ENCODE peak calls at places on chromosome 18, in nine cellular contexts. One of them, this sample, is unnamed.

GRCh38 chr18:9417081-9417841 is 58.1 kb upstream of the RALBP1 start:
- DNase-seq in H4: no peak
- DNase-seq in effector memory CD4-positive, alpha-beta T cell: no peak
- DNase-seq in iris pigment epithelial cell: peak
- DNase-seq in astrocyte of the cerebellum: peak
- DNase-seq in RPMI7951: peak
- DNase-seq in GOT3: no peak
- DNase-seq in activated CD8-positive, alpha-beta memory T cell treated with anti-CD3 and anti-CD28 coated beads for 4 hours: no peak
- DNase-seq in upper lobe of right lung: no peak
- DNase-seq in this sample: peak

GRCh38 chr18:22309191-22309590 is 108.5 kb downstream of the CTAGE1 start:
- DNase-seq in RPMI7951: peak
- DNase-seq in effector memory CD4-positive, alpha-beta T cell: no peak
- DNase-seq in iris pigment epithelial cell: peak
- DNase-seq in upper lobe of right lung: no peak
- DNase-seq in activated CD8-positive, alpha-beta memory T cell treated with anti-CD3 and anti-CD28 coated beads for 4 hours: no peak
- DNase-seq in GOT3: no peak
- DNase-seq in H4: no peak
- DNase-seq in astrocyte of the cerebellum: no peak
- DNase-seq in this sample: no peak

GRCh38 chr18:7950380-7951143 is 383.4 kb downstream of the PTPRM start:
- DNase-seq in GOT3: no peak
- DNase-seq in RPMI7951: peak
- DNase-seq in upper lobe of right lung: no peak
- DNase-seq in activated CD8-positive, alpha-beta memory T cell treated with anti-CD3 and anti-CD28 coated beads for 4 hours: no peak
- DNase-seq in H4: peak
- DNase-seq in effector memory CD4-positive, alpha-beta T cell: no peak
- DNase-seq in astrocyte of the cerebellum: no peak
- DNase-seq in iris pigment epithelial cell: peak
- DNase-seq in this sample: no peak

GRCh38 chr18:24704921-24705620 is 244.6 kb downstream of the HRH4 start:
- DNase-seq in H4: peak
- DNase-seq in effector memory CD4-positive, alpha-beta T cell: no peak
- DNase-seq in GOT3: no peak
- DNase-seq in upper lobe of right lung: no peak
- DNase-seq in RPMI7951: peak
- DNase-seq in astrocyte of the cerebellum: peak
- DNase-seq in activated CD8-positive, alpha-beta memory T cell treated with anti-CD3 and anti-CD28 coated beads for 4 hours: no peak
- DNase-seq in iris pigment epithelial cell: no peak
- DNase-seq in this sample: peak

GRCh38 chr18:54529444-54529843 is 61.6 kb upstream of the DYNAP start:
- DNase-seq in RPMI7951: no peak
- DNase-seq in iris pigment epithelial cell: no peak
- DNase-seq in effector memory CD4-positive, alpha-beta T cell: no peak
- DNase-seq in astrocyte of the cerebellum: no peak
- DNase-seq in activated CD8-positive, alpha-beta memory T cell treated with anti-CD3 and anti-CD28 coated beads for 4 hours: no peak
- DNase-seq in H4: no peak
- DNase-seq in GOT3: no peak
- DNase-seq in upper lobe of right lung: no peak
- DNase-seq in this sample: no peak

GRCh38 chr18:79442508-79443221 is 46.9 kb downstream of the NFATC1 start:
- DNase-seq in upper lobe of right lung: no peak
- DNase-seq in iris pigment epithelial cell: no peak
- DNase-seq in H4: no peak
- DNase-seq in effector memory CD4-positive, alpha-beta T cell: no peak
- DNase-seq in activated CD8-positive, alpha-beta memory T cell treated with anti-CD3 and anti-CD28 coated beads for 4 hours: no peak
- DNase-seq in astrocyte of the cerebellum: no peak
- DNase-seq in GOT3: no peak
- DNase-seq in RPMI7951: no peak
- DNase-seq in this sample: no peak

GRCh38 chr18:62744076-62744705 is 28.9 kb downstream of the PHLPP1 start:
- DNase-seq in RPMI7951: no peak
- DNase-seq in GOT3: no peak
- DNase-seq in H4: no peak
- DNase-seq in astrocyte of the cerebellum: peak
- DNase-seq in activated CD8-positive, alpha-beta memory T cell treated with anti-CD3 and anti-CD28 coated beads for 4 hours: no peak
- DNase-seq in upper lobe of right lung: no peak
- DNase-seq in iris pigment epithelial cell: peak
- DNase-seq in effector memory CD4-positive, alpha-beta T cell: no peak
- DNase-seq in this sample: no peak

GRCh38 chr18:51107594-51108305 is 77.7 kb downstream of the SMAD4 start:
- DNase-seq in GOT3: no peak
- DNase-seq in activated CD8-positive, alpha-beta memory T cell treated with anti-CD3 and anti-CD28 coated beads for 4 hours: no peak
- DNase-seq in RPMI7951: no peak
- DNase-seq in upper lobe of right lung: no peak
- DNase-seq in effector memory CD4-positive, alpha-beta T cell: no peak
- DNase-seq in astrocyte of the cerebellum: no peak
- DNase-seq in iris pigment epithelial cell: peak
- DNase-seq in H4: no peak
- DNase-seq in this sample: no peak

GRCh38 chr18:79973517-79973916 is 9.1 kb downstream of the HSBP1L1 start:
- DNase-seq in activated CD8-positive, alpha-beta memory T cell treated with anti-CD3 and anti-CD28 coated beads for 4 hours: no peak
- DNase-seq in RPMI7951: no peak
- DNase-seq in GOT3: no peak
- DNase-seq in astrocyte of the cerebellum: no peak
- DNase-seq in H4: no peak
- DNase-seq in effector memory CD4-positive, alpha-beta T cell: no peak
- DNase-seq in iris pigment epithelial cell: no peak
- DNase-seq in upper lobe of right lung: no peak
- DNase-seq in this sample: no peak

GRCh38 chr18:71831039-71831438 is 713.1 kb downstream of the CBLN2 start:
- DNase-seq in H4: peak
- DNase-seq in iris pigment epithelial cell: peak
- DNase-seq in upper lobe of right lung: no peak
- DNase-seq in effector memory CD4-positive, alpha-beta T cell: no peak
- DNase-seq in activated CD8-positive, alpha-beta memory T cell treated with anti-CD3 and anti-CD28 coated beads for 4 hours: no peak
- DNase-seq in astrocyte of the cerebellum: peak
- DNase-seq in RPMI7951: no peak
- DNase-seq in GOT3: no peak
- DNase-seq in this sample: no peak

GRCh38 chr18:9992988-9993845 is 79.4 kb downstream of the VAPA start:
- DNase-seq in GOT3: no peak
- DNase-seq in effector memory CD4-positive, alpha-beta T cell: no peak
- DNase-seq in iris pigment epithelial cell: no peak
- DNase-seq in upper lobe of right lung: no peak
- DNase-seq in activated CD8-positive, alpha-beta memory T cell treated with anti-CD3 and anti-CD28 coated beads for 4 hours: no peak
- DNase-seq in H4: no peak
- DNase-seq in astrocyte of the cerebellum: no peak
- DNase-seq in RPMI7951: no peak
- DNase-seq in this sample: no peak

GRCh38 chr18:39675358-39675757 is 2109.8 kb upstream of the CELF4 start:
- DNase-seq in H4: peak
- DNase-seq in astrocyte of the cerebellum: peak
- DNase-seq in GOT3: no peak
- DNase-seq in RPMI7951: peak
- DNase-seq in effector memory CD4-positive, alpha-beta T cell: no peak
- DNase-seq in iris pigment epithelial cell: peak
- DNase-seq in activated CD8-positive, alpha-beta memory T cell treated with anti-CD3 and anti-CD28 coated beads for 4 hours: no peak
- DNase-seq in upper lobe of right lung: no peak
- DNase-seq in this sample: peak

GRCh38 chr18:33264566-33264965 is 176.0 kb downstream of the CCDC178 start:
- DNase-seq in H4: no peak
- DNase-seq in effector memory CD4-positive, alpha-beta T cell: no peak
- DNase-seq in iris pigment epithelial cell: peak
- DNase-seq in upper lobe of right lung: no peak
- DNase-seq in RPMI7951: no peak
- DNase-seq in GOT3: no peak
- DNase-seq in activated CD8-positive, alpha-beta memory T cell treated with anti-CD3 and anti-CD28 coated beads for 4 hours: no peak
- DNase-seq in astrocyte of the cerebellum: no peak
- DNase-seq in this sample: no peak

GRCh38 chr18:58186258-58186948 is 142.4 kb downstream of the NEDD4L start:
- DNase-seq in effector memory CD4-positive, alpha-beta T cell: no peak
- DNase-seq in GOT3: no peak
- DNase-seq in astrocyte of the cerebellum: no peak
- DNase-seq in upper lobe of right lung: no peak
- DNase-seq in RPMI7951: peak
- DNase-seq in H4: peak
- DNase-seq in activated CD8-positive, alpha-beta memory T cell treated with anti-CD3 and anti-CD28 coated beads for 4 hours: no peak
- DNase-seq in iris pigment epithelial cell: peak
- DNase-seq in this sample: peak

GRCh38 chr18:42074704-42075103 is 119.7 kb downstream of the PIK3C3 start:
- DNase-seq in iris pigment epithelial cell: no peak
- DNase-seq in H4: no peak
- DNase-seq in RPMI7951: no peak
- DNase-seq in effector memory CD4-positive, alpha-beta T cell: no peak
- DNase-seq in astrocyte of the cerebellum: no peak
- DNase-seq in GOT3: no peak
- DNase-seq in activated CD8-positive, alpha-beta memory T cell treated with anti-CD3 and anti-CD28 coated beads for 4 hours: no peak
- DNase-seq in upper lobe of right lung: no peak
- DNase-seq in this sample: no peak

GRCh38 chr18:79393626-79394401 is 1.9 kb upstream of the NFATC1 start:
- DNase-seq in iris pigment epithelial cell: peak
- DNase-seq in upper lobe of right lung: peak
- DNase-seq in GOT3: peak
- DNase-seq in astrocyte of the cerebellum: peak
- DNase-seq in H4: peak
- DNase-seq in activated CD8-positive, alpha-beta memory T cell treated with anti-CD3 and anti-CD28 coated beads for 4 hours: no peak
- DNase-seq in effector memory CD4-positive, alpha-beta T cell: no peak
- DNase-seq in RPMI7951: peak
- DNase-seq in this sample: peak

GRCh38 chr18:23689031-23689615 is at the start of gene LAMA3:
- DNase-seq in RPMI7951: peak
- DNase-seq in activated CD8-positive, alpha-beta memory T cell treated with anti-CD3 and anti-CD28 coated beads for 4 hours: no peak
- DNase-seq in iris pigment epithelial cell: peak
- DNase-seq in H4: no peak
- DNase-seq in astrocyte of the cerebellum: no peak
- DNase-seq in effector memory CD4-positive, alpha-beta T cell: peak
- DNase-seq in GOT3: no peak
- DNase-seq in upper lobe of right lung: peak
- DNase-seq in this sample: peak

GRCh38 chr18:66635342-66635741 is 31.5 kb upstream of the CDH19 start:
- DNase-seq in iris pigment epithelial cell: no peak
- DNase-seq in RPMI7951: no peak
- DNase-seq in H4: no peak
- DNase-seq in astrocyte of the cerebellum: no peak
- DNase-seq in effector memory CD4-positive, alpha-beta T cell: no peak
- DNase-seq in GOT3: no peak
- DNase-seq in activated CD8-positive, alpha-beta memory T cell treated with anti-CD3 and anti-CD28 coated beads for 4 hours: no peak
- DNase-seq in upper lobe of right lung: no peak
- DNase-seq in this sample: no peak

GRCh38 chr18:62576858-62577512 is 54.2 kb downstream of the ZCCHC2 start:
- DNase-seq in effector memory CD4-positive, alpha-beta T cell: no peak
- DNase-seq in GOT3: no peak
- DNase-seq in astrocyte of the cerebellum: no peak
- DNase-seq in upper lobe of right lung: no peak
- DNase-seq in iris pigment epithelial cell: no peak
- DNase-seq in RPMI7951: no peak
- DNase-seq in activated CD8-positive, alpha-beta memory T cell treated with anti-CD3 and anti-CD28 coated beads for 4 hours: no peak
- DNase-seq in H4: no peak
- DNase-seq in this sample: no peak

GRCh38 chr18:75784413-75784812 is 356.9 kb upstream of the SMIM21 start:
- DNase-seq in RPMI7951: peak
- DNase-seq in effector memory CD4-positive, alpha-beta T cell: no peak
- DNase-seq in H4: no peak
- DNase-seq in GOT3: no peak
- DNase-seq in iris pigment epithelial cell: no peak
- DNase-seq in astrocyte of the cerebellum: no peak
- DNase-seq in upper lobe of right lung: no peak
- DNase-seq in activated CD8-positive, alpha-beta memory T cell treated with anti-CD3 and anti-CD28 coated beads for 4 hours: no peak
- DNase-seq in this sample: peak

GRCh38 chr18:10085405-10085804 is 171.6 kb downstream of the VAPA start:
- DNase-seq in RPMI7951: peak
- DNase-seq in effector memory CD4-positive, alpha-beta T cell: no peak
- DNase-seq in iris pigment epithelial cell: peak
- DNase-seq in GOT3: no peak
- DNase-seq in upper lobe of right lung: no peak
- DNase-seq in astrocyte of the cerebellum: no peak
- DNase-seq in H4: no peak
- DNase-seq in activated CD8-positive, alpha-beta memory T cell treated with anti-CD3 and anti-CD28 coated beads for 4 hours: no peak
- DNase-seq in this sample: peak

GRCh38 chr18:10291568-10291981 is 162.9 kb upstream of the APCDD1 start:
- DNase-seq in effector memory CD4-positive, alpha-beta T cell: no peak
- DNase-seq in RPMI7951: no peak
- DNase-seq in astrocyte of the cerebellum: no peak
- DNase-seq in iris pigment epithelial cell: no peak
- DNase-seq in GOT3: no peak
- DNase-seq in upper lobe of right lung: no peak
- DNase-seq in H4: no peak
- DNase-seq in activated CD8-positive, alpha-beta memory T cell treated with anti-CD3 and anti-CD28 coated beads for 4 hours: no peak
- DNase-seq in this sample: no peak

GRCh38 chr18:65073060-65073550 is 677.7 kb upstream of the CDH7 start:
- DNase-seq in RPMI7951: no peak
- DNase-seq in effector memory CD4-positive, alpha-beta T cell: no peak
- DNase-seq in activated CD8-positive, alpha-beta memory T cell treated with anti-CD3 and anti-CD28 coated beads for 4 hours: no peak
- DNase-seq in upper lobe of right lung: no peak
- DNase-seq in H4: no peak
- DNase-seq in iris pigment epithelial cell: no peak
- DNase-seq in astrocyte of the cerebellum: no peak
- DNase-seq in GOT3: no peak
- DNase-seq in this sample: no peak

GRCh38 chr18:80096032-80096565 is 13.0 kb upstream of the ADNP2 start:
- DNase-seq in effector memory CD4-positive, alpha-beta T cell: no peak
- DNase-seq in iris pigment epithelial cell: no peak
- DNase-seq in activated CD8-positive, alpha-beta memory T cell treated with anti-CD3 and anti-CD28 coated beads for 4 hours: no peak
- DNase-seq in RPMI7951: no peak
- DNase-seq in H4: no peak
- DNase-seq in upper lobe of right lung: no peak
- DNase-seq in astrocyte of the cerebellum: no peak
- DNase-seq in GOT3: no peak
- DNase-seq in this sample: no peak

GRCh38 chr18:3449702-3450357 is at the start of gene TGIF1:
- DNase-seq in upper lobe of right lung: peak
- DNase-seq in effector memory CD4-positive, alpha-beta T cell: peak
- DNase-seq in GOT3: peak
- DNase-seq in H4: peak
- DNase-seq in iris pigment epithelial cell: peak
- DNase-seq in RPMI7951: peak
- DNase-seq in activated CD8-positive, alpha-beta memory T cell treated with anti-CD3 and anti-CD28 coated beads for 4 hours: peak
- DNase-seq in astrocyte of the cerebellum: no peak
- DNase-seq in this sample: peak

GRCh38 chr18:58268849-58269248 is 224.8 kb downstream of the NEDD4L start:
- DNase-seq in effector memory CD4-positive, alpha-beta T cell: no peak
- DNase-seq in RPMI7951: peak
- DNase-seq in activated CD8-positive, alpha-beta memory T cell treated with anti-CD3 and anti-CD28 coated beads for 4 hours: no peak
- DNase-seq in GOT3: no peak
- DNase-seq in iris pigment epithelial cell: peak
- DNase-seq in upper lobe of right lung: no peak
- DNase-seq in H4: no peak
- DNase-seq in astrocyte of the cerebellum: no peak
- DNase-seq in this sample: peak

GRCh38 chr18:9092665-9093064 is 9.8 kb upstream of the NDUFV2 start:
- DNase-seq in RPMI7951: peak
- DNase-seq in GOT3: no peak
- DNase-seq in effector memory CD4-positive, alpha-beta T cell: no peak
- DNase-seq in iris pigment epithelial cell: peak
- DNase-seq in H4: no peak
- DNase-seq in astrocyte of the cerebellum: no peak
- DNase-seq in activated CD8-positive, alpha-beta memory T cell treated with anti-CD3 and anti-CD28 coated beads for 4 hours: no peak
- DNase-seq in upper lobe of right lung: no peak
- DNase-seq in this sample: no peak

GRCh38 chr18:36402765-36403396 is 105.4 kb downstream of the FHOD3 start:
- DNase-seq in GOT3: no peak
- DNase-seq in iris pigment epithelial cell: no peak
- DNase-seq in activated CD8-positive, alpha-beta memory T cell treated with anti-CD3 and anti-CD28 coated beads for 4 hours: no peak
- DNase-seq in H4: no peak
- DNase-seq in RPMI7951: no peak
- DNase-seq in astrocyte of the cerebellum: peak
- DNase-seq in effector memory CD4-positive, alpha-beta T cell: no peak
- DNase-seq in upper lobe of right lung: no peak
- DNase-seq in this sample: no peak

GRCh38 chr18:59623456-59624383 is 73.5 kb downstream of the CCBE1 start:
- DNase-seq in astrocyte of the cerebellum: peak
- DNase-seq in iris pigment epithelial cell: peak
- DNase-seq in RPMI7951: peak
- DNase-seq in upper lobe of right lung: no peak
- DNase-seq in effector memory CD4-positive, alpha-beta T cell: no peak
- DNase-seq in GOT3: no peak
- DNase-seq in H4: no peak
- DNase-seq in activated CD8-positive, alpha-beta memory T cell treated with anti-CD3 and anti-CD28 coated beads for 4 hours: no peak
- DNase-seq in this sample: no peak

GRCh38 chr18:24538421-24539264 is 78.2 kb downstream of the HRH4 start:
- DNase-seq in GOT3: no peak
- DNase-seq in iris pigment epithelial cell: no peak
- DNase-seq in astrocyte of the cerebellum: no peak
- DNase-seq in upper lobe of right lung: no peak
- DNase-seq in RPMI7951: no peak
- DNase-seq in H4: no peak
- DNase-seq in activated CD8-positive, alpha-beta memory T cell treated with anti-CD3 and anti-CD28 coated beads for 4 hours: no peak
- DNase-seq in effector memory CD4-positive, alpha-beta T cell: no peak
- DNase-seq in this sample: no peak

GRCh38 chr18:79111483-79111882 is 42.3 kb downstream of the ATP9B start:
- DNase-seq in astrocyte of the cerebellum: no peak
- DNase-seq in GOT3: no peak
- DNase-seq in iris pigment epithelial cell: no peak
- DNase-seq in H4: no peak
- DNase-seq in effector memory CD4-positive, alpha-beta T cell: no peak
- DNase-seq in RPMI7951: no peak
- DNase-seq in activated CD8-positive, alpha-beta memory T cell treated with anti-CD3 and anti-CD28 coated beads for 4 hours: no peak
- DNase-seq in upper lobe of right lung: no peak
- DNase-seq in this sample: no peak